ENCODE peak calls at places on chromosome 9, in eight cellular contexts. Z, L, B, C, S, M, Y and F are unnamed samples.

GRCh38 chr9:105475302-105475701 is 27.5 kb downstream of the FSD1L start:
- DNase-seq in Z (peak; percentile 30), L (no peak), B (no peak), C (peak; percentile 73), S (no peak), M (no peak), Y (no peak), F (no peak)

GRCh38 chr9:19120846-19121245 is 6.4 kb downstream of the PLIN2 start:
- DNase-seq in Z (no peak), L (no peak), B (no peak), C (no peak), S (no peak), M (no peak), Y (no peak), F (no peak)

GRCh38 chr9:116154334-116154975 is 864 bp downstream of the PAPPA start:
- DNase-seq in Z (no peak), L (no peak), B (no peak), C (peak; percentile 64), S (no peak), M (peak; percentile 24), Y (no peak), F (no peak)

GRCh38 chr9:8660383-8660782 is 860.8 kb upstream of the DMAC1 start:
- DNase-seq in Z (no peak), L (no peak), B (peak; percentile 49), C (no peak), S (no peak), M (no peak), Y (no peak), F (no peak)

GRCh38 chr9:108347463-108348153 is 508.2 kb downstream of the ACTL7B start:
- DNase-seq in Z (no peak), L (no peak), B (no peak), C (no peak), S (no peak), M (no peak), Y (no peak), F (no peak)

GRCh38 chr9:126337690-126338426 is 11.2 kb downstream of the MVB12B start:
- DNase-seq in Z (no peak), L (no peak), B (no peak), C (no peak), S (no peak), M (no peak), Y (peak; percentile 81), F (no peak)

GRCh38 chr9:112273826-112274225 is 59.6 kb downstream of the PTBP3 start:
- DNase-seq in Z (no peak), L (no peak), B (no peak), C (no peak), S (no peak), M (no peak), Y (no peak), F (no peak)

GRCh38 chr9:2215941-2216441 is 200.8 kb downstream of the SMARCA2 start:
- DNase-seq in Z (no peak), L (no peak), B (peak; percentile 44), C (no peak), S (no peak), M (no peak), Y (no peak), F (no peak)

GRCh38 chr9:127311239-127311741 is 46.7 kb downstream of the GARNL3 start:
- DNase-seq in Z (peak; percentile 86), L (no peak), B (peak; percentile 35), C (peak; percentile 89), S (no peak), M (peak; percentile 4), Y (no peak), F (no peak)

GRCh38 chr9:104795082-104795481 is 31.2 kb downstream of the NIPSNAP3B start:
- DNase-seq in Z (no peak), L (no peak), B (no peak), C (peak; percentile 28), S (no peak), M (no peak), Y (no peak), F (no peak)

GRCh38 chr9:69303331-69303730 is 21.7 kb upstream of the ENTREP1 start:
- DNase-seq in Z (no peak), L (no peak), B (no peak), C (no peak), S (no peak), M (no peak), Y (no peak), F (no peak)

GRCh38 chr9:34072868-34073590 is 24.3 kb upstream of the UBAP2 start:
- DNase-seq in Z (peak; percentile 84), L (no peak), B (peak; percentile 79), C (peak; percentile 93), S (no peak), M (no peak), Y (no peak), F (no peak)

GRCh38 chr9:134698587-134699342 is 57.2 kb downstream of the COL5A1 start:
- DNase-seq in Z (peak; percentile 52), L (peak; percentile 11), B (peak; percentile 30), C (peak; percentile 50), S (no peak), M (peak; percentile 84), Y (peak; percentile 33), F (no peak)

GRCh38 chr9:126667190-126668055 is 53.7 kb downstream of the LMX1B start:
- DNase-seq in Z (no peak), L (no peak), B (no peak), C (no peak), S (no peak), M (no peak), Y (no peak), F (no peak)

GRCh38 chr9:105681724-105682123 is 12.6 kb upstream of the TMEM38B start:
- DNase-seq in Z (peak; percentile 62), L (no peak), B (peak; percentile 5), C (peak; percentile 86), S (no peak), M (no peak), Y (no peak), F (no peak)

GRCh38 chr9:34524349-34524748 is 1.6 kb upstream of the ENHO start:
- DNase-seq in Z (no peak), L (no peak), B (no peak), C (no peak), S (no peak), M (no peak), Y (no peak), F (no peak)

GRCh38 chr9:37157978-37158377 is 37.6 kb downstream of the ZCCHC7 start:
- DNase-seq in Z (no peak), L (no peak), B (no peak), C (no peak), S (no peak), M (no peak), Y (no peak), F (no peak)

GRCh38 chr9:107732781-107733529 is 243.4 kb upstream of the KLF4 start:
- DNase-seq in Z (peak; percentile 79), L (no peak), B (peak; percentile 69), C (peak; percentile 88), S (no peak), M (no peak), Y (no peak), F (no peak)

GRCh38 chr9:72313507-72313906 is 51.5 kb downstream of the ZFAND5 start:
- DNase-seq in Z (no peak), L (no peak), B (no peak), C (no peak), S (no peak), M (no peak), Y (no peak), F (no peak)

GRCh38 chr9:33750839-33751339 is 44.5 kb upstream of the PRSS3 start:
- DNase-seq in Z (no peak), L (no peak), B (no peak), C (peak; percentile 54), S (no peak), M (no peak), Y (no peak), F (no peak)

GRCh38 chr9:91502475-91502874 is 78.8 kb upstream of the NFIL3 start:
- DNase-seq in Z (no peak), L (no peak), B (no peak), C (no peak), S (no peak), M (no peak), Y (no peak), F (no peak)

GRCh38 chr9:108271236-108271635 is 584.5 kb downstream of the ACTL7B start:
- DNase-seq in Z (no peak), L (no peak), B (no peak), C (no peak), S (no peak), M (no peak), Y (no peak), F (no peak)

GRCh38 chr9:114364123-114364522 is 23.7 kb downstream of the AKNA start:
- DNase-seq in Z (peak; percentile 78), L (no peak), B (peak; percentile 28), C (peak; percentile 89), S (no peak), M (no peak), Y (no peak), F (no peak)

GRCh38 chr9:15206949-15207696 is 99.9 kb downstream of the TTC39B start:
- DNase-seq in Z (peak; percentile 3), L (no peak), B (no peak), C (peak; percentile 9), S (no peak), M (no peak), Y (no peak), F (no peak)

GRCh38 chr9:37037744-37038640 is 3.9 kb upstream of the PAX5 start:
- DNase-seq in Z (no peak), L (no peak), B (no peak), C (peak; percentile 54), S (no peak), M (no peak), Y (no peak), F (no peak)